ENCODE peak calls at places on chromosomes 2 and 18, in six cellular contexts. K, D, S, W, E and I are unnamed samples.

GRCh38 chr2:73933194-73933593 is 6.5 kb downstream of the DGUOK start:
- DNase-seq in E (no peak), S (no peak), K (no peak), W (no peak), D (peak; percentile 39), I (no peak)

GRCh38 chr2:146661494-146662096 is 1183.2 kb upstream of the ACVR2A start:
- DNase-seq in D (peak; percentile 13), E (peak; percentile 62), K (peak; percentile 64), S (peak; percentile 37), W (peak; percentile 23), I (peak; percentile 76)

GRCh38 chr2:222960126-222960525 is 91.9 kb upstream of the KCNE4 start:
- DNase-seq in W (no peak), K (no peak), D (peak; percentile 67), E (no peak), S (no peak), I (peak; percentile 34)

GRCh38 chr2:54083021-54083420 is 32.4 kb upstream of the ACYP2 start:
- DNase-seq in D (no peak), W (no peak), K (no peak), E (peak; percentile 74), S (no peak), I (no peak)

GRCh38 chr2:145114726-145115125 is 594.8 kb upstream of the ZEB2 start:
- DNase-seq in E (no peak), S (no peak), D (no peak), W (no peak), K (no peak), I (no peak)

GRCh38 chr2:127037456-127037855 is 69.5 kb downstream of the BIN1 start:
- DNase-seq in S (no peak), D (no peak), W (no peak), E (no peak), K (no peak), I (no peak)

GRCh38 chr2:37343537-37344434 is 644 bp upstream of the QPCT start:
- DNase-seq in S (no peak), W (peak; percentile 54), K (peak; percentile 31), D (peak; percentile 28), E (peak; percentile 90), I (peak; percentile 55)

GRCh38 chr2:109637749-109638570 is 23.8 kb downstream of the SOWAHC start:
- DNase-seq in D (no peak), K (peak; percentile 53), W (peak; percentile 74), E (no peak), S (no peak), I (peak; percentile 37)

GRCh38 chr2:176136375-176137248 is 7.1 kb downstream of the HOXD8 start:
- DNase-seq in W (no peak), S (no peak), D (no peak), E (peak; percentile 46), K (peak; percentile 56), I (no peak)

GRCh38 chr18:3747176-3747973 is 297.4 kb downstream of the TGIF1 start:
- DNase-seq in K (no peak), D (peak; percentile 25), W (no peak), S (no peak), E (no peak), I (peak; percentile 2)

GRCh38 chr2:135607561-135607960 is 76.3 kb downstream of the R3HDM1 start:
- DNase-seq in D (peak; percentile 4), E (no peak), W (peak; percentile 6), S (no peak), K (no peak), I (no peak)

GRCh38 chr2:220081171-220081570 is 453.7 kb downstream of the SLC4A3 start:
- DNase-seq in S (no peak), E (peak; percentile 82), K (no peak), W (no peak), D (no peak), I (no peak)

GRCh38 chr2:127347734-127348392 is 39.9 kb downstream of the MAP3K2 start:
- DNase-seq in D (no peak), K (no peak), S (no peak), W (no peak), E (no peak), I (no peak)

GRCh38 chr2:2331905-2332280 is 818 bp upstream of the MYT1L start:
- DNase-seq in K (no peak), S (peak; percentile 14), W (no peak), E (peak; percentile 73), D (no peak), I (no peak)

DNA sequence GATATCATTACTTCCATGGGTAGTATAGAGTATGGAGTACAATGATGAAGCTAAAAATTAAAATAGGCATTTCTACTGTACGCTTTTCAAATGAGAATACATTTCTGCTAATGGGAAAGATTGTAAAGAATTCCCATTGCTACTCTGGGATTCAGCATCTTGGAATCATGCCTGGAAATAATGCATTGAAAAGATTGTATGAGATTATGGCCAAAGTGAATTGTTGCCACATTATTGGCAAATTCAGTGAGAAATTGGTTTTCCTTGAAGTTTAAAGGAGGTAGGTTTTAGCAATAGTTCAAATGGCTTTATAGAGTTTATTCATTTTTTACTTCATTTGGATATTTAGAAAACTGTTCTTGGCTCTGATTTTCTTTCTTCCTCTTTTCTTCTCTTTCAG is 157.9 kb downstream of the GULP1 start:
- DNase-seq in S (no peak), K (no peak), D (no peak), E (no peak), W (no peak), I (peak; percentile 34)
- H3K9ac ChIP-seq in S (no peak overlapping the region), K (no peak overlapping the region), D (no peak overlapping the region), E (no peak overlapping the region), W (no peak overlapping the region), I (no peak overlapping the region)

DNA sequence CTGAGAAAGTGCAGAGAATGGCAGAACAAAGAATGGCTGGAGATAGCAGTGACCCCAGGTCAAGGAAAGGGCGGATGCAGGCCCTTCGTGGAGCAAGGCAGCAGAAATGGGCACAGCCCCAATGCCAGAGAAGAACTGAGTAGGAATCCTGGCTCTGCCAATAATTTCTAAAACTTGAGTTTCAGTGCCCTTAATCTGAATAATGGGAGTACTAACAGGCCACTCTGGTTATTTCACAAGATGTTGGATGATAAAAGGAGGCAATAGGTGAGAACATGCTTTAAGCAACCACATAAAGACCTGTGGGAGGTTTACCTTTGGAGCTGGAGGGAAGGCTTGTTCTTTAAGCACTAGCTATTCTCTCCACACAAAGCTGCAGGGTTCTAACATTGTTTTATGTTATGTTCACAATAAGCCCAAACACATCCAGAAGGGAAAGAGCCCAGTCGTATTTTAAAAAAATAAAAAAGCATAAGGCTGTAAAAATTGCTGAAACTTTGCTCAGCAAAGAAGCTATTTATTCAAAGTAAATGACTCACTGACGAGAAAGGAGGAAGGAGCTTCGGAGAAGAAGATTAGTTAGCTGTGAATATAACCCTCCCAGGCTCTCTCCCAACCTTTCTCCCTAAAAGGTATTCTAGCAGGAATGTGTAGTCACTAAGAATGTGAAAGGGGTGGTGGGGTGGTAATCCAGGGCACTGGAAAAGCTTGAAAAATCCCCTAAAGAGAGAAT is 470.2 kb downstream of the TXNL1 start:
- DNase-seq in S (no peak), K (peak; percentile 92), E (peak; percentile 90), D (peak; percentile 72), W (no peak), I (peak; percentile 61)
- H3K9ac ChIP-seq in S (no peak overlapping the region), K (peak overlapping the region; percentile 36), E (no peak overlapping the region), D (no peak overlapping the region), W (no peak overlapping the region), I (peak overlapping the region; percentile 75)

GRCh38 chr2:121285077-121285449 is at the start of gene TFCP2L1:
- DNase-seq in E (peak; percentile 60), W (no peak), S (no peak), D (peak; percentile 74), K (peak; percentile 75), I (peak; percentile 18)
- H3K9ac ChIP-seq in E (peak within 1 kb of the TSS; percentile 71), W (no peak within 1 kb of the TSS), S (peak within 1 kb of the TSS; percentile 7), D (peak within 1 kb of the TSS; percentile 81), K (peak within 1 kb of the TSS; percentile 54), I (peak within 1 kb of the TSS; percentile 39)

GRCh38 chr2:85760371-85760770 is 6.6 kb downstream of the ATOH8 start:
- DNase-seq in S (no peak), K (no peak), D (no peak), E (no peak), W (no peak), I (no peak)

GRCh38 chr2:85760872-85761271 is 7.1 kb downstream of the ATOH8 start:
- DNase-seq in D (no peak), S (no peak), E (no peak), W (no peak), K (no peak), I (no peak)

GRCh38 chr2:85758361-85759256 is 4.8 kb downstream of the ATOH8 start:
- DNase-seq in S (no peak), E (no peak), D (no peak), W (peak; percentile 44), K (no peak), I (no peak)

GRCh38 chr2:85757860-85758259 is 4.1 kb downstream of the ATOH8 start:
- DNase-seq in W (no peak), K (no peak), E (no peak), S (no peak), D (no peak), I (no peak)

DNA sequence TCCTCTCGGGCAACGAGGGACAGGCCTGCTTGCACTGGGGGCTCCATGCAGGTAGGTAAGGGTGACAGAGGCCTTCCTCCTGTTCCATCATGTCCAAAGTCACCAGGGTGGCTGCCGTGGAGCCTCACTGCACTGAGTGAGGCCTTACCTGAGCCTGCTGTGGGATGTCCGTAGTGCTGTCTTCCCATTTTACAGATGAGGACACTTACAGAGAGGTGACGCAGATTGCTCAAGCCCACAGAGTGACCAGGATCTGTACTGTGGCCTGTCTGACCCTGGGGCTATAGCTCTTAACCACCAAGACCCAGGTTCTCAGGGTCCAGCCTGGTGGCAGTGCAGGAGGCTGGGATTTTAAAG is 5.4 kb downstream of the ATOH8 start:
- DNase-seq in K (no peak), W (no peak), D (no peak), S (no peak), E (no peak), I (no peak)
- H3K9ac ChIP-seq in K (no peak overlapping the region), W (no peak overlapping the region), D (no peak overlapping the region), S (peak overlapping the region; percentile 38), E (no peak overlapping the region), I (peak overlapping the region; percentile 19)